ENCODE peak calls at places on chromosomes 12 and 14, in six cellular contexts. One of them, this sample, is unnamed.

GRCh38 chr14:35163384-35163783 is 41.0 kb downstream of the PRORP start:
- DNase-seq in HCT116: no peak
- DNase-seq in PC-3: no peak
- DNase-seq in hepatocyte: no peak
- DNase-seq in DND-41: no peak
- DNase-seq in Karpas-422: no peak
- DNase-seq in this sample: no peak

GRCh38 chr14:22653012-22653621 is 9.0 kb upstream of the OR6J1 start:
- DNase-seq in HCT116: peak
- DNase-seq in PC-3: peak
- DNase-seq in hepatocyte: peak
- DNase-seq in DND-41: peak
- DNase-seq in Karpas-422: peak
- DNase-seq in this sample: peak

GRCh38 chr12:92745874-92746553 is 43.2 kb downstream of the PLEKHG7 start:
- DNase-seq in HCT116: peak
- DNase-seq in PC-3: peak
- DNase-seq in hepatocyte: peak
- DNase-seq in DND-41: no peak
- DNase-seq in Karpas-422: no peak
- DNase-seq in this sample: peak

GRCh38 chr14:99518441-99519346 is 37.5 kb downstream of the CCNK start:
- DNase-seq in HCT116: peak
- DNase-seq in PC-3: peak
- DNase-seq in hepatocyte: peak
- DNase-seq in DND-41: peak
- DNase-seq in Karpas-422: peak
- DNase-seq in this sample: peak

GRCh38 chr12:124107299-124107698 is 134.3 kb downstream of the ZNF664 start:
- DNase-seq in HCT116: no peak
- DNase-seq in PC-3: no peak
- DNase-seq in hepatocyte: no peak
- DNase-seq in DND-41: no peak
- DNase-seq in Karpas-422: no peak
- DNase-seq in this sample: no peak

GRCh38 chr12:4277856-4278581 is 4.5 kb downstream of the CCND2 start:
- DNase-seq in HCT116: no peak
- DNase-seq in PC-3: no peak
- DNase-seq in hepatocyte: no peak
- DNase-seq in DND-41: no peak
- DNase-seq in Karpas-422: no peak
- DNase-seq in this sample: no peak

GRCh38 chr12:57632898-57633825 is at the start of gene B4GALNT1:
- DNase-seq in HCT116: peak
- DNase-seq in PC-3: peak
- DNase-seq in hepatocyte: peak
- DNase-seq in DND-41: peak
- DNase-seq in Karpas-422: peak
- DNase-seq in this sample: peak

GRCh38 chr12:102322254-102322653 is 124.6 kb upstream of the PMCH start:
- DNase-seq in HCT116: no peak
- DNase-seq in PC-3: no peak
- DNase-seq in hepatocyte: no peak
- DNase-seq in DND-41: no peak
- DNase-seq in Karpas-422: no peak
- DNase-seq in this sample: no peak

GRCh38 chr12:117714203-117714602 is 254.6 kb downstream of the KSR2 start:
- DNase-seq in HCT116: no peak
- DNase-seq in PC-3: no peak
- DNase-seq in hepatocyte: no peak
- DNase-seq in DND-41: no peak
- DNase-seq in Karpas-422: no peak
- DNase-seq in this sample: no peak

GRCh38 chr12:56518570-56518969 is 3.0 kb upstream of the RBMS2 start:
- DNase-seq in HCT116: no peak
- DNase-seq in PC-3: peak
- DNase-seq in hepatocyte: no peak
- DNase-seq in DND-41: no peak
- DNase-seq in Karpas-422: no peak
- DNase-seq in this sample: peak

GRCh38 chr12:105418232-105418631 is 87.7 kb downstream of the C12orf75 start:
- DNase-seq in HCT116: no peak
- DNase-seq in PC-3: peak
- DNase-seq in hepatocyte: peak
- DNase-seq in DND-41: no peak
- DNase-seq in Karpas-422: no peak
- DNase-seq in this sample: peak

GRCh38 chr12:132147423-132148367 is 3.4 kb downstream of the NOC4L start:
- DNase-seq in HCT116: no peak
- DNase-seq in PC-3: no peak
- DNase-seq in hepatocyte: no peak
- DNase-seq in DND-41: no peak
- DNase-seq in Karpas-422: no peak
- DNase-seq in this sample: no peak

GRCh38 chr12:102462803-102463499 is 17.4 kb downstream of the IGF1 start:
- DNase-seq in HCT116: no peak
- DNase-seq in PC-3: no peak
- DNase-seq in hepatocyte: no peak
- DNase-seq in DND-41: no peak
- DNase-seq in Karpas-422: no peak
- DNase-seq in this sample: peak

GRCh38 chr14:59251811-59252771 is 63.6 kb downstream of the DAAM1 start:
- DNase-seq in HCT116: no peak
- DNase-seq in PC-3: no peak
- DNase-seq in hepatocyte: no peak
- DNase-seq in DND-41: no peak
- DNase-seq in Karpas-422: no peak
- DNase-seq in this sample: no peak

GRCh38 chr14:99389171-99389826 is 91.4 kb downstream of the SETD3 start:
- DNase-seq in HCT116: peak
- DNase-seq in PC-3: peak
- DNase-seq in hepatocyte: peak
- DNase-seq in DND-41: no peak
- DNase-seq in Karpas-422: peak
- DNase-seq in this sample: peak

GRCh38 chr12:12870454-12870853 is 20.9 kb upstream of the GPRC5A start:
- DNase-seq in HCT116: peak
- DNase-seq in PC-3: peak
- DNase-seq in hepatocyte: peak
- DNase-seq in DND-41: no peak
- DNase-seq in Karpas-422: no peak
- DNase-seq in this sample: peak

GRCh38 chr12:120090626-120091295 is 25.8 kb downstream of the RAB35 start:
- DNase-seq in HCT116: no peak
- DNase-seq in PC-3: no peak
- DNase-seq in hepatocyte: no peak
- DNase-seq in DND-41: no peak
- DNase-seq in Karpas-422: no peak
- DNase-seq in this sample: no peak

GRCh38 chr14:89349196-89350008 is 67.6 kb downstream of the FOXN3 start:
- DNase-seq in HCT116: no peak
- DNase-seq in PC-3: no peak
- DNase-seq in hepatocyte: peak
- DNase-seq in DND-41: peak
- DNase-seq in Karpas-422: no peak
- DNase-seq in this sample: peak

GRCh38 chr14:64454671-64455070 is 10.6 kb upstream of the AKAP5 start:
- DNase-seq in HCT116: no peak
- DNase-seq in PC-3: no peak
- DNase-seq in hepatocyte: no peak
- DNase-seq in DND-41: no peak
- DNase-seq in Karpas-422: no peak
- DNase-seq in this sample: no peak

GRCh38 chr12:90043264-90043663 is 334.6 kb upstream of the ATP2B1 start:
- DNase-seq in HCT116: no peak
- DNase-seq in PC-3: peak
- DNase-seq in hepatocyte: peak
- DNase-seq in DND-41: no peak
- DNase-seq in Karpas-422: no peak
- DNase-seq in this sample: peak

GRCh38 chr14:21868442-21869046 is 194.9 kb upstream of the OR4E1 start:
- DNase-seq in HCT116: peak
- DNase-seq in PC-3: peak
- DNase-seq in hepatocyte: peak
- DNase-seq in DND-41: peak
- DNase-seq in Karpas-422: peak
- DNase-seq in this sample: no peak

GRCh38 chr14:77059276-77059934 is 30.9 kb upstream of the IRF2BPL start:
- DNase-seq in HCT116: peak
- DNase-seq in PC-3: peak
- DNase-seq in hepatocyte: peak
- DNase-seq in DND-41: no peak
- DNase-seq in Karpas-422: no peak
- DNase-seq in this sample: peak

GRCh38 chr12:15214851-15215601 is 6.2 kb downstream of the RERG start:
- DNase-seq in HCT116: no peak
- DNase-seq in PC-3: no peak
- DNase-seq in hepatocyte: no peak
- DNase-seq in DND-41: no peak
- DNase-seq in Karpas-422: no peak
- DNase-seq in this sample: no peak

GRCh38 chr12:63308701-63309100 is 157.7 kb upstream of the AVPR1A start:
- DNase-seq in HCT116: no peak
- DNase-seq in PC-3: no peak
- DNase-seq in hepatocyte: no peak
- DNase-seq in DND-41: no peak
- DNase-seq in Karpas-422: no peak
- DNase-seq in this sample: no peak

GRCh38 chr12:110170535-110171185 is 46.5 kb downstream of the IFT81 start:
- DNase-seq in HCT116: no peak
- DNase-seq in PC-3: no peak
- DNase-seq in hepatocyte: no peak
- DNase-seq in DND-41: no peak
- DNase-seq in Karpas-422: no peak
- DNase-seq in this sample: no peak

GRCh38 chr12:5230861-5231260 is 187.2 kb downstream of the KCNA5 start:
- DNase-seq in HCT116: no peak
- DNase-seq in PC-3: no peak
- DNase-seq in hepatocyte: no peak
- DNase-seq in DND-41: no peak
- DNase-seq in Karpas-422: no peak
- DNase-seq in this sample: no peak

GRCh38 chr14:64569108-64570045 is 19.6 kb downstream of the PPP1R36 start:
- DNase-seq in HCT116: peak
- DNase-seq in PC-3: peak
- DNase-seq in hepatocyte: peak
- DNase-seq in DND-41: no peak
- DNase-seq in Karpas-422: no peak
- DNase-seq in this sample: peak

DNA sequence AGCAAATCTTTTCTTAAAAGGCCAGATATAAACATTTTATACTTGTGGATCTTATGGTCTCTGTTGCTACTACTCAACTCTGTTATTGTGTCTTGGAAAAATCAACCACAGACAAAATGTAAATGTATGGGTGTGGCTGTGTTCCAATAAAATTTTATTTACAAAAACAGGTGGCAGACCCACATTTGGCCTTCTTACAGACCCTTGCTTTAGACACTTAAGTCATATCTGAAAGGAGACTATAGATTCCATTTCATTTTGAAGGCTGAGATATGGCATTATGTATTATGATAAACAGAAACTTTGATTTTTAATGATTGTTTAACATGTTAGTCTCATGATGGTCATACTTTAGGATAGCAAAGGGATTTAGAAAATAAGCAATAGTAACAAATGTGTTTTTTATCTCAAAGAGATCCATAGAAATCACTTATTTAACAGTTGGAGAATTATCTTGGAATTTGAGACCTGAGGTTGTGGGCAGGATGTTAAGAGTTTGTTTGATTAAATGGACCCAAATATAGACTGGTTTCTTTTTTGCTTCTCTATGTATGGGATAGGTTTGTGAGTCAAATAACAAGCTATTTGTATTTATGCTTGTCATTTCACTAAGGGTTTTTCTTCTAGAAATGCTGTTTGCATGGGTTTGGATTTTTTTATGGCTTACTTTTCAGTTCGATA is 51.2 kb downstream of the PPFIBP1 start:
- DNase-seq in HCT116: no peak
- DNase-seq in PC-3: peak
- DNase-seq in hepatocyte: no peak
- DNase-seq in DND-41: no peak
- DNase-seq in Karpas-422: no peak
- DNase-seq in this sample: peak
- H3K4me2 ChIP-seq in HCT116: peak
- H3K4me2 ChIP-seq in PC-3: peak
- H3K4me2 ChIP-seq in hepatocyte: no peak
- H3K4me2 ChIP-seq in DND-41: no peak
- H3K4me2 ChIP-seq in Karpas-422: no peak
- H3K4me2 ChIP-seq in this sample: peak

DNA sequence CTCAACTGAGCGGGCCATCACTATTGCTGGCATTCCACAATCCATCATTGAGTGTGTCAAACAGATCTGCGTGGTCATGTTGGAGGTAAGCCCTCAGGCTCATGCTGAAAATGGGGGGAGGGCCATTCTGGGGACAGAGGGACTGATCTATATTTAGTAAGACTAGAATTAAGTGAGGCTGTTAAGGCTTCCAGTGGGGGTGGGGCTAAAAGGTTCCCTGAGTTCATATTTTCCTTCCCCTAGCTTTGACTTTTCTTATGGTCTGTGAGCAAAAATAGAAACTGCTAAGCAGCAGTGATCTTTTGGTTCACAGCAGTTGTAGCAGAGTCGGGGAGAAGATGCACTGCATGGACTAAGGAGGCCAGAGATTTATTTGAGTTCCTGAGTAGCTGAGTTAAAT is 9.2 kb downstream of the PCBP2 start:
- DNase-seq in HCT116: no peak
- DNase-seq in PC-3: no peak
- DNase-seq in hepatocyte: no peak
- DNase-seq in DND-41: no peak
- DNase-seq in Karpas-422: no peak
- DNase-seq in this sample: no peak
- H3K4me2 ChIP-seq in HCT116: no peak
- H3K4me2 ChIP-seq in PC-3: no peak
- H3K4me2 ChIP-seq in hepatocyte: no peak
- H3K4me2 ChIP-seq in DND-41: no peak
- H3K4me2 ChIP-seq in Karpas-422: no peak
- H3K4me2 ChIP-seq in this sample: no peak

DNA sequence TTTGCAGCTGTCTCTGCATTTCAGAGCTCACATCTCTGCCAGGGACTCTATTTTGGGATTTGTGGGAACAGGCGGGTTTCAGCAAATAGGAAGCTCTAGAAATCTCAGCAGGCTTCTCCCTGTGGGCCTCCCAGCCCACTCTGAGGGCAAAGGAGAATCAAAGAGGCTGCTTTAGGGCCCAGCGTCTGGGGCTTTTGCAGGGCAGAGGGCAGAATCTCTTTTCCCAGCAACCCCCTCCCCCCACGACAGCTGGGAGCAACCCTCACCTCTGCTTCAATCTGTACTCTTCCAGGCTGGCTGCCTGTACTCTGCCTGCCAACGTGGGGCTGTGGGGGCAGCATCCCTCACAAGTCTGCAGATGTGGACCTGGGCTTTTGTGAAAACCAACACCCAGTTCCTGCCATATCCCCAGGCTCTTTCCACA is 529.6 kb upstream of the TBX3 start:
- DNase-seq in HCT116: no peak
- DNase-seq in PC-3: no peak
- DNase-seq in hepatocyte: no peak
- DNase-seq in DND-41: no peak
- DNase-seq in Karpas-422: no peak
- DNase-seq in this sample: no peak
- H3K4me2 ChIP-seq in HCT116: no peak
- H3K4me2 ChIP-seq in PC-3: no peak
- H3K4me2 ChIP-seq in hepatocyte: peak
- H3K4me2 ChIP-seq in DND-41: no peak
- H3K4me2 ChIP-seq in Karpas-422: no peak
- H3K4me2 ChIP-seq in this sample: no peak

GRCh38 chr12:19443585-19443984 is 4.3 kb downstream of the AEBP2 start:
- DNase-seq in HCT116: no peak
- DNase-seq in PC-3: no peak
- DNase-seq in hepatocyte: no peak
- DNase-seq in DND-41: no peak
- DNase-seq in Karpas-422: no peak
- DNase-seq in this sample: no peak
- H3K4me2 ChIP-seq in HCT116: no peak
- H3K4me2 ChIP-seq in PC-3: no peak
- H3K4me2 ChIP-seq in hepatocyte: peak
- H3K4me2 ChIP-seq in DND-41: peak
- H3K4me2 ChIP-seq in Karpas-422: no peak
- H3K4me2 ChIP-seq in this sample: no peak